ENCODE peak calls at places on chromosomes 4 and X, in four cellular contexts. R is K562, F is IMR-90, B is PC-9. Q is an unnamed sample. For H4K20me1, the result is how much of the 10 kb centered on the place peaks cover.

GRCh38 chr4:112550728-112551127 is 34.7 kb upstream of the NEUROG2 start:
- DNase-seq in R (no peak), F (peak), B (no peak), Q (no peak)

GRCh38 chr4:7066493-7066892 is 1.4 kb downstream of the GRPEL1 start:
- DNase-seq in R (no peak), F (no peak), B (no peak), Q (no peak)

GRCh38 chrX:30948626-30949025 is 59.6 kb upstream of the TAB3 start:
- DNase-seq in R (peak), F (no peak), B (no peak), Q (no peak)

GRCh38 chrX:38175140-38175539 is 45.5 kb downstream of the SRPX start:
- DNase-seq in R (peak), F (peak), B (no peak), Q (peak)

GRCh38 chr4:13710486-13710885 is 83.0 kb upstream of the BOD1L1 start:
- DNase-seq in R (no peak), F (no peak), B (no peak), Q (no peak)

GRCh38 chrX:66000628-66001275 is 39.1 kb downstream of the VSIG4 start:
- DNase-seq in R (no peak), F (no peak), B (no peak), Q (no peak)

GRCh38 chr4:9916346-9916745 is 105.0 kb downstream of the SLC2A9 start:
- DNase-seq in R (no peak), F (no peak), B (no peak), Q (no peak)

GRCh38 chrX:154436597-154437397 is at the start of gene GDI1:
- DNase-seq in R (peak), F (peak), B (peak), Q (no peak)

GRCh38 chr4:40038972-40039371 is 17.7 kb upstream of the N4BP2 start:
- DNase-seq in R (no peak), F (peak), B (no peak), Q (peak)

GRCh38 chr4:55866973-55867574 is 13.6 kb downstream of the EXOC1 start:
- DNase-seq in R (peak), F (peak), B (no peak), Q (peak)

GRCh38 chrX:135516376-135516775 is 4.1 kb upstream of the INTS6L start:
- DNase-seq in R (peak), F (no peak), B (no peak), Q (no peak)

GRCh38 chr4:11232004-11232403 is 196.7 kb downstream of the HS3ST1 start:
- DNase-seq in R (no peak), F (no peak), B (no peak), Q (no peak)

GRCh38 chr4:135941671-135942070 is 1590.6 kb downstream of the PCDH18 start:
- DNase-seq in R (no peak), F (no peak), B (no peak), Q (no peak)

GRCh38 chr4:171517883-171518282 is 295.3 kb upstream of the GALNTL6 start:
- DNase-seq in R (no peak), F (no peak), B (no peak), Q (no peak)

GRCh38 chr4:993111-994029 is at the start of gene SLC26A1:
- DNase-seq in R (peak), F (no peak), B (no peak), Q (no peak)

GRCh38 chrX:95076449-95076848 is 1402.4 kb downstream of the FAM133A start:
- DNase-seq in R (peak), F (peak), B (no peak), Q (no peak)

DNA sequence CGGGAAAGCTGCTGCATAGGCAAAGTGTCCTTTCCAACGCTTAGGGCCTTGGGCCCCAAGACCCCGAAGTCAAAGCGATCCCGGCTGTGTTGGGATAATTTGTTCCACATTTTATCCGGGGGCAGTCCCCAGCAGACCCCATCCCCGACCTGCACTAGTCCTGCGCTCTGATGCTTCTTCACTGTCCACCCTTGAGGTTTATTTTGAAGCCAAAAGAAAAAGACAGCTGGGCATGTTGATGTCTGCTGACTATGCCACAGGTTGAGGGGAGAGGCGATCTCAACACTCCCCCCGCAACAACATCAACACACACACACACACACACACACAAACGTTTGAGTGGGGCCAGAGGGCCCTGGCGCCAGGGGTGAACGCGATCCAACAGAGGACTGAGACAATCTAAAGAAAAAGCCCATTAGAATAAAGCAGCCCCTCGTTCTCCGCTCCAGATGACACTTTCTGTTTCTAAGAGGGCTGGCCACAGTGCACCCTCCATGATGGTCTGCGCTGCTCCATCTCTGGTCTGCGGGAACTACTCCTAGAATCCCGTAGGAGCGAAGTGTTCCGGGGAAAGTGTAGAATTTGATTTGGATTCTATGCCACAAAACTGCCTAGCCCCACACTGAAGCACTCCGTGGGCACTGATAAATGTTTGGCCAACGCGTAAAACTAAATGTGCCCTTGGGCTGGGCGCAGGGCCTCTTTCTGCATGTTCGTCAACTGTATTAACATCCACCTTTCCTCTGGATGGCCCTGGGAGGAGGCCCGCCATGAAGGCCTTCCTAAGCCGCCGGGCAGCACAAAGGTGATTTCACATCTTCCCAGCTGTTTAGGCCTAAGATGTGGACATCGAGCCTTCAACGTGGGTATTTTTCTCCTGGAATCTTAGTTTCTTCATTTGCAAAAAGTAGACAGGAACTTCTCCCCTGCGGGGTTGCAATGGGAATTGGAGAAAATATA is 2.4 kb downstream of the MSX1 start:
- DNase-seq in R (no peak), F (no peak), B (no peak), Q (no peak)
- H4K20me1 ChIP-seq in R (under half), F (under half), B (under half), Q (under half)

DNA sequence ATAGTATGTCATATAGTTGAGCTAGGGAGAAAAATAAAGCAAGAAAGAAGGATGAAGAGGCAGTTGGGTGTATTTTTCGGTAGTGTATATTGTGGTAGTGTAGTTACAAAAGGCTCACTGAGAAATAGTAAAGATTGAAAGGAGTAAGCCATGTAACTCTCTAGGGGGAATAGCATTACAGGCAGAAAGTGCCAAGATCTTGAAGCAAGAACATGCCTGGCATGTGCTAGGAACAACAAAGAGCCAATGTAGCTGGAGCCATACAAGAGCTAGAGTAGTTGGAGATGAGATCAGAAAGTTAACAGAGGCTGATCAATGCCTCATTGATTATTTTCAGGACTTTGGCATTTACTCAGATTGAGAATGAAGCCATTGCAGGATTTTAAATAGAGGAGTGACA is 3.0 kb downstream of the ABCE1 start:
- DNase-seq in R (no peak), F (no peak), B (no peak), Q (no peak)
- H4K20me1 ChIP-seq in R (under half), F (under half), B (under half), Q (under half)

GRCh38 chrX:123990602-123991001 is 29.1 kb downstream of the STAG2 start:
- DNase-seq in R (no peak), F (no peak), B (no peak), Q (no peak)
- H4K20me1 ChIP-seq in R (under half), F (under half), B (half or more), Q (under half)

DNA sequence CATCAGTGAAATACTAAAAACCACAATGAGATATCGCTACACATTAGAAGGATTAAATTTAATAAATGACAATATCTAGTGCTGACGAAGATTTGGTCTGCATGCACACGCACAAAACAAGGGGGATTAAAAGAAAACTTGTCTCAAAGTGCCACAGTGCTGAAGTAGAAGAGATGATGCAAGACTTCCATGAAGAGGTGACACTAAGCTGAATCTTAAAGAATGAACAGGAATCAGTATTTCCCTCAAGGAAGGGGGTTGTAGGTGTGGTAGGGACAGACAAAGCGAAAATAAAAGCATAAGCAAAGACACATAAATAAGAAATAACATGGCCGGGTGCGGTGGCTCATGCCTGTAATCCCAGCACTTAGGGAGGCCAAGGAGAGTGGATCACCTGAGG is 33.5 kb downstream of the CNOT6L start:
- DNase-seq in R (no peak), F (no peak), B (no peak), Q (no peak)
- H4K20me1 ChIP-seq in R (under half), F (under half), B (under half), Q (under half)